ENCODE peak calls at places on chromosome 17, in eight cellular contexts. B is activated T-helper 9 cell treated with anti-CD3 and anti-CD28 coated beads, Interleukin-2, amount 50 U/mL, for 16 hours; Z is putamen; M is left kidney; D is effector memory CD8-positive, alpha-beta T cell; P is GM04504; L is AG08395; Y is posterior cingulate gyrus. K is an unnamed sample.

GRCh38 chr17:49783051-49783715 is 5.3 kb upstream of the KAT7 start:
- DNase-seq in L (no peak), D (no peak), B (no peak), M (peak; percentile 8), Y (no peak), P (no peak), Z (no peak), K (no peak)

GRCh38 chr17:40153603-40154238 is 13.4 kb downstream of the CASC3 start:
- DNase-seq in B (no peak), P (no peak), Z (no peak), L (no peak), D (no peak), M (no peak), Y (no peak), K (no peak)

GRCh38 chr17:1712271-1712670 is 2.1 kb upstream of the TLCD2 start:
- DNase-seq in Y (no peak), M (no peak), Z (no peak), L (no peak), D (no peak), B (no peak), P (no peak), K (no peak)

GRCh38 chr17:17509601-17510425 is 13.6 kb upstream of the RASD1 start:
- DNase-seq in B (no peak), Y (no peak), M (no peak), Z (no peak), L (no peak), P (no peak), D (no peak), K (no peak)

GRCh38 chr17:66135896-66136295 is 56.0 kb downstream of the CEP112 start:
- DNase-seq in Y (no peak), P (no peak), B (no peak), L (peak; percentile 19), D (no peak), Z (no peak), M (no peak), K (no peak)

GRCh38 chr17:29958947-29959657 is 17.7 kb downstream of the EFCAB5 start:
- DNase-seq in Z (no peak), L (no peak), D (no peak), Y (no peak), M (no peak), B (no peak), P (no peak), K (no peak)

GRCh38 chr17:33457477-33457876 is 164.4 kb upstream of the ASIC2 start:
- DNase-seq in P (no peak), Y (no peak), Z (no peak), L (no peak), D (no peak), M (no peak), B (no peak), K (no peak)

GRCh38 chr17:57391857-57392256 is 135.5 kb downstream of the MSI2 start:
- DNase-seq in D (no peak), Z (no peak), M (peak; percentile 21), L (no peak), Y (no peak), B (no peak), P (no peak), K (no peak)

GRCh38 chr17:80248894-80249710 is 11.6 kb upstream of the RNF213 start:
- DNase-seq in M (no peak), Z (no peak), P (no peak), L (no peak), B (no peak), D (no peak), Y (no peak), K (no peak)

GRCh38 chr17:36124879-36125824 is 21.5 kb downstream of the CCL4 start:
- DNase-seq in L (no peak), M (no peak), B (no peak), Y (no peak), P (no peak), Z (no peak), D (no peak), K (no peak)

GRCh38 chr17:78458091-78458490 is 79.6 kb downstream of the PGS1 start:
- DNase-seq in Z (peak; percentile 48), M (no peak), L (no peak), Y (no peak), P (no peak), B (no peak), D (no peak), K (no peak)

GRCh38 chr17:32265192-32265895 is at the start of gene RHBDL3:
- DNase-seq in D (peak; percentile 10), B (no peak), Z (no peak), L (peak; percentile 45), Y (no peak), M (peak; percentile 35), P (no peak), K (no peak)

GRCh38 chr17:38465420-38466345 is 37.4 kb downstream of the ARHGAP23 start:
- DNase-seq in Z (no peak), P (peak; percentile 71), M (no peak), D (no peak), B (no peak), L (peak; percentile 87), Y (no peak), K (peak; percentile 37)

GRCh38 chr17:38742431-38743308 is 5.5 kb downstream of the PCGF2 start:
- DNase-seq in B (no peak), D (no peak), L (peak; percentile 77), M (peak; percentile 87), Z (no peak), P (peak; percentile 75), Y (no peak), K (peak; percentile 91)

GRCh38 chr17:44004761-44005526 is 522 bp downstream of the NAGS start:
- DNase-seq in M (peak; percentile 59), L (no peak), D (no peak), Z (no peak), Y (no peak), P (no peak), B (no peak), K (no peak)

GRCh38 chr17:27816946-27817345 is 16.6 kb upstream of the NOS2 start:
- DNase-seq in Y (no peak), D (no peak), M (no peak), Z (no peak), L (no peak), B (no peak), P (no peak), K (no peak)

GRCh38 chr17:76744747-76745146 is 6.8 kb downstream of the MFSD11 start:
- DNase-seq in D (no peak), M (no peak), Z (no peak), Y (no peak), B (no peak), P (no peak), L (no peak), K (no peak)

GRCh38 chr17:27575912-27576252 is 55.1 kb upstream of the LGALS9 start:
- DNase-seq in Y (no peak), D (no peak), L (no peak), Z (no peak), M (peak; percentile 49), B (no peak), P (no peak), K (no peak)

GRCh38 chr17:60165976-60166375 is 16.2 kb downstream of the CA4 start:
- DNase-seq in Z (no peak), B (no peak), L (no peak), M (no peak), D (no peak), Y (no peak), P (no peak), K (no peak)

GRCh38 chr17:36942031-36942599 is 4.8 kb downstream of the LHX1 start:
- DNase-seq in Y (no peak), B (no peak), L (peak; percentile 4), Z (no peak), D (no peak), P (no peak), M (peak; percentile 53), K (no peak)

GRCh38 chr17:51260960-51261958 is 913 bp downstream of the UTP18 start:
- DNase-seq in B (peak; percentile 72), P (no peak), Z (peak; percentile 53), Y (peak; percentile 52), D (peak; percentile 82), L (peak; percentile 48), M (peak; percentile 92), K (no peak)

GRCh38 chr17:83091257-83092141 is 12.1 kb downstream of the METRNL start:
- DNase-seq in L (no peak), Z (no peak), D (no peak), Y (no peak), M (peak; percentile 56), P (no peak), B (no peak), K (no peak)